ENCODE peak calls at places on chromosomes 5 and 9, in four cellular contexts. Q, P, L and A are unnamed samples.

GRCh38 chr5:1511651-1512540 is 11.9 kb downstream of the LPCAT1 start:
- DNase-seq in L (peak), Q (peak), P (no peak), A (no peak)

GRCh38 chr9:74742792-74743389 is 144.8 kb downstream of the TRPM6 start:
- DNase-seq in L (peak), P (peak), Q (no peak), A (peak)

GRCh38 chr5:39194466-39195136 is 24.8 kb downstream of the FYB1 start:
- DNase-seq in P (no peak), Q (peak), L (no peak), A (peak)

GRCh38 chr9:122444366-122444765 is 33.4 kb downstream of the OR1J1 start:
- DNase-seq in L (no peak), Q (no peak), P (no peak), A (no peak)

GRCh38 chr5:122076669-122077450 is 1.2 kb downstream of the LOX start:
- DNase-seq in L (peak), Q (peak), P (peak), A (peak)

GRCh38 chr9:92964981-92965758 is 17.8 kb downstream of the FGD3 start:
- DNase-seq in Q (no peak), P (no peak), L (peak), A (no peak)

GRCh38 chr5:171388816-171389168 is 1.1 kb downstream of the NPM1 start:
- DNase-seq in P (no peak), Q (no peak), L (peak), A (no peak)

GRCh38 chr9:8679405-8679951 is 879.9 kb upstream of the DMAC1 start:
- DNase-seq in L (no peak), Q (no peak), P (no peak), A (no peak)

GRCh38 chr5:126450388-126450787 is 27.2 kb downstream of the GRAMD2B start:
- DNase-seq in L (no peak), P (no peak), Q (no peak), A (no peak)

GRCh38 chr9:18580146-18580545 is 106.2 kb downstream of the ADAMTSL1 start:
- DNase-seq in P (no peak), Q (no peak), L (no peak), A (no peak)

GRCh38 chr9:70324963-70325362 is 66.2 kb downstream of the SMC5 start:
- DNase-seq in P (no peak), L (no peak), Q (no peak), A (no peak)

GRCh38 chr5:137265457-137265856 is 233.7 kb downstream of the SPOCK1 start:
- DNase-seq in Q (no peak), L (no peak), P (no peak), A (no peak)

GRCh38 chr5:22079002-22079401 is 774.1 kb downstream of the CDH12 start:
- DNase-seq in Q (no peak), L (no peak), P (no peak), A (no peak)

GRCh38 chr9:86141843-86142242 is 42.5 kb upstream of the GOLM1 start:
- DNase-seq in P (no peak), Q (no peak), L (no peak), A (no peak)

GRCh38 chr9:91302831-91303230 is 58.9 kb downstream of the AUH start:
- DNase-seq in P (no peak), L (no peak), Q (peak), A (peak)

GRCh38 chr9:23088932-23089364 is 642.3 kb downstream of the DMRTA1 start:
- DNase-seq in L (no peak), P (peak), Q (peak), A (no peak)

GRCh38 chr5:127702913-127703575 is at the start of gene CCDC192:
- DNase-seq in L (no peak), P (no peak), Q (no peak), A (no peak)

GRCh38 chr5:139985733-139986132 is 57.4 kb downstream of the NRG2 start:
- DNase-seq in L (no peak), Q (peak), P (no peak), A (no peak)

GRCh38 chr5:120258123-120258522 is 206.0 kb upstream of the PRR16 start:
- DNase-seq in Q (no peak), L (no peak), P (no peak), A (peak)

GRCh38 chr9:94204174-94204573 is 54.9 kb upstream of the ZNF169 start:
- DNase-seq in L (no peak), Q (no peak), P (no peak), A (no peak)

GRCh38 chr9:135000647-135001245 is 83.0 kb upstream of the FCN1 start:
- DNase-seq in P (no peak), Q (no peak), L (no peak), A (peak)

GRCh38 chr5:776862-777711 is 7.4 kb downstream of the ZDHHC11B start:
- DNase-seq in Q (no peak), L (no peak), P (peak), A (no peak)

GRCh38 chr9:122334916-122335315 is 35.9 kb upstream of the PTGS1 start:
- DNase-seq in P (no peak), Q (no peak), L (no peak), A (no peak)

GRCh38 chr5:61184708-61185107 is 22.4 kb upstream of the SMIM15 start:
- DNase-seq in L (no peak), Q (no peak), P (no peak), A (no peak)

GRCh38 chr5:25970906-25971489 is 1067.4 kb downstream of the CDH9 start:
- DNase-seq in P (no peak), Q (no peak), L (no peak), A (no peak)

GRCh38 chr9:95727947-95728546 is 147.4 kb upstream of the ERCC6L2 start:
- DNase-seq in Q (no peak), P (no peak), L (no peak), A (no peak)

GRCh38 chr5:180138214-180138975 is 66.8 kb upstream of the RNF130 start:
- DNase-seq in P (no peak), Q (no peak), L (no peak), A (no peak)

GRCh38 chr9:129023036-129023907 is 4.9 kb downstream of the SH3GLB2 start:
- DNase-seq in P (peak), Q (no peak), L (no peak), A (no peak)

GRCh38 chr5:95078868-95079267 is 206.0 kb downstream of the MCTP1 start:
- DNase-seq in P (no peak), L (no peak), Q (no peak), A (no peak)

GRCh38 chr9:127133739-127134167 is 11.3 kb upstream of the ANGPTL2 start:
- DNase-seq in P (peak), L (no peak), Q (no peak), A (no peak)

GRCh38 chr5:50967388-50968039 is 301.1 kb downstream of the PARP8 start:
- DNase-seq in L (peak), Q (no peak), P (peak), A (no peak)

GRCh38 chr9:113645972-113646241 is 182.4 kb downstream of the RGS3 start:
- DNase-seq in P (no peak), L (no peak), Q (no peak), A (no peak)

GRCh38 chr9:9054354-9054992 is 1254.9 kb upstream of the DMAC1 start:
- DNase-seq in Q (no peak), P (no peak), L (no peak), A (no peak)

GRCh38 chr5:159975462-159976019 is 33.4 kb upstream of the TTC1 start:
- DNase-seq in P (peak), L (no peak), Q (peak), A (no peak)

GRCh38 chr5:14743601-14744295 is 79.2 kb downstream of the OTULIN start:
- DNase-seq in Q (no peak), L (no peak), P (no peak), A (no peak)

GRCh38 chr5:168734657-168735344 is 155.6 kb upstream of the PANK3 start:
- DNase-seq in P (no peak), Q (no peak), L (no peak), A (no peak)

GRCh38 chr9:135615666-135616620 is 23.4 kb downstream of the GLT6D1 start:
- DNase-seq in L (no peak), Q (no peak), P (peak), A (no peak)